ENCODE peak calls at places on chromosome 20, in nine cellular contexts. One of them, this sample, is unnamed.

GRCh38 chr20:44615169-44615791 is 32.9 kb downstream of the PKIG start:
- DNase-seq in brain microvascular endothelial cell: no peak
- DNase-seq in Peyer's patch: no peak
- DNase-seq in iPS DF 6.9: no peak
- DNase-seq in pancreas: no peak
- DNase-seq in heart left ventricle: peak
- DNase-seq in ovary: peak
- DNase-seq in choroid plexus epithelial cell: no peak
- DNase-seq in spleen: peak
- DNase-seq in this sample: no peak

GRCh38 chr20:8303651-8304050 is 171.6 kb downstream of the PLCB1 start:
- DNase-seq in ovary: no peak
- DNase-seq in pancreas: no peak
- DNase-seq in iPS DF 6.9: no peak
- DNase-seq in brain microvascular endothelial cell: no peak
- DNase-seq in heart left ventricle: no peak
- DNase-seq in Peyer's patch: no peak
- DNase-seq in choroid plexus epithelial cell: no peak
- DNase-seq in spleen: no peak
- DNase-seq in this sample: no peak

GRCh38 chr20:41030536-41031242 is 2.1 kb downstream of the TOP1 start:
- DNase-seq in pancreas: no peak
- DNase-seq in ovary: no peak
- DNase-seq in brain microvascular endothelial cell: no peak
- DNase-seq in heart left ventricle: no peak
- DNase-seq in iPS DF 6.9: no peak
- DNase-seq in spleen: no peak
- DNase-seq in choroid plexus epithelial cell: peak
- DNase-seq in Peyer's patch: no peak
- DNase-seq in this sample: no peak

GRCh38 chr20:9808166-9808565 is 30.7 kb downstream of the PAK5 start:
- DNase-seq in spleen: no peak
- DNase-seq in Peyer's patch: no peak
- DNase-seq in iPS DF 6.9: no peak
- DNase-seq in pancreas: no peak
- DNase-seq in choroid plexus epithelial cell: no peak
- DNase-seq in brain microvascular endothelial cell: no peak
- DNase-seq in heart left ventricle: no peak
- DNase-seq in ovary: no peak
- DNase-seq in this sample: no peak

GRCh38 chr20:41462372-41463161 is 95.9 kb upstream of the EMILIN3 start:
- DNase-seq in spleen: no peak
- DNase-seq in pancreas: no peak
- DNase-seq in heart left ventricle: no peak
- DNase-seq in ovary: no peak
- DNase-seq in brain microvascular endothelial cell: no peak
- DNase-seq in Peyer's patch: no peak
- DNase-seq in choroid plexus epithelial cell: no peak
- DNase-seq in iPS DF 6.9: no peak
- DNase-seq in this sample: no peak

GRCh38 chr20:57315083-57315963 is 14.3 kb upstream of the SPO11 start:
- DNase-seq in pancreas: no peak
- DNase-seq in choroid plexus epithelial cell: no peak
- DNase-seq in heart left ventricle: no peak
- DNase-seq in spleen: no peak
- DNase-seq in iPS DF 6.9: no peak
- DNase-seq in Peyer's patch: no peak
- DNase-seq in ovary: no peak
- DNase-seq in brain microvascular endothelial cell: no peak
- DNase-seq in this sample: no peak

GRCh38 chr20:46308258-46309157 is at the start of gene CDH22:
- DNase-seq in Peyer's patch: no peak
- DNase-seq in brain microvascular endothelial cell: no peak
- DNase-seq in pancreas: peak
- DNase-seq in iPS DF 6.9: no peak
- DNase-seq in ovary: peak
- DNase-seq in choroid plexus epithelial cell: peak
- DNase-seq in spleen: no peak
- DNase-seq in heart left ventricle: peak
- DNase-seq in this sample: peak

GRCh38 chr20:54345301-54345724 is 130.1 kb upstream of the DOK5 start:
- DNase-seq in spleen: no peak
- DNase-seq in heart left ventricle: no peak
- DNase-seq in choroid plexus epithelial cell: peak
- DNase-seq in pancreas: no peak
- DNase-seq in ovary: no peak
- DNase-seq in brain microvascular endothelial cell: peak
- DNase-seq in Peyer's patch: no peak
- DNase-seq in iPS DF 6.9: no peak
- DNase-seq in this sample: peak

GRCh38 chr20:47915495-47915894 is 130.2 kb upstream of the SULF2 start:
- DNase-seq in spleen: no peak
- DNase-seq in Peyer's patch: no peak
- DNase-seq in iPS DF 6.9: no peak
- DNase-seq in brain microvascular endothelial cell: no peak
- DNase-seq in ovary: no peak
- DNase-seq in pancreas: no peak
- DNase-seq in choroid plexus epithelial cell: no peak
- DNase-seq in heart left ventricle: no peak
- DNase-seq in this sample: no peak
- H3K4me3 ChIP-seq in spleen: no peak
- H3K4me3 ChIP-seq in Peyer's patch: no peak
- H3K4me3 ChIP-seq in iPS DF 6.9: no peak
- H3K4me3 ChIP-seq in brain microvascular endothelial cell: no peak
- H3K4me3 ChIP-seq in ovary: no peak
- H3K4me3 ChIP-seq in pancreas: no peak
- H3K4me3 ChIP-seq in choroid plexus epithelial cell: no peak
- H3K4me3 ChIP-seq in heart left ventricle: no peak
- H3K4me3 ChIP-seq in this sample: no peak

DNA sequence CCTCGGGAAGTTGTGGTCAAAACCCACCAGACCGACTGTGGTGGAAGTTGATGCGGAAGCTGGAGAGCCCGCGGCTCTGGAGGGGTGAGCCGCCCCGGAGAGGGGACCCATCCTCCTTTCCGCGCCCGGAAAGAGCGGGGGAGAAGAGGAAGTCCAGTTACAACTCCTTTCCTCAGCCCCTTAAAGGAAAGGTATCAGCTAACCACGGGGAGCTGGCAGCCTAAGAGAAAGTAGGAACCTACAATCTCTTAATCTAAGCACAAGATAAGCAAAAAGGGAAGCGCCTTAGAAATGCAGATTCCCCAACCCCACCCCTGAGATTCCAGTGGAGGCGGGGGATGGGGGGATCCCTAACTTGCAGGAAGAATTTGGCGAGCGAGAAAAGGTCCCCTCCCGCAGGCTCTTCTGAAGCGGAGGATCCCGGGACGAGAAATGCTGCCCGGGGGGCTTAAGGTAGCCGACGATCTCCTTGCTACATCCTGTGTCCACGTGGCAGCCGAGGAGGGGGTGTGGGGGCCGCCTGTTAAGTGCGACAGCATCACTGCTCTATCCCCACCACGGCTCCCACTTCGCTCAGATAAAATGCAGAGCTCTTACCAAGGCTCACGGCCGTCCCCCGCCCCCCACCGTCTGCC is 87.6 kb downstream of the ZFP64 start:
- DNase-seq in spleen: no peak
- DNase-seq in ovary: no peak
- DNase-seq in iPS DF 6.9: no peak
- DNase-seq in heart left ventricle: no peak
- DNase-seq in Peyer's patch: no peak
- DNase-seq in pancreas: no peak
- DNase-seq in brain microvascular endothelial cell: peak
- DNase-seq in choroid plexus epithelial cell: peak
- DNase-seq in this sample: peak
- H3K4me3 ChIP-seq in spleen: peak
- H3K4me3 ChIP-seq in ovary: no peak
- H3K4me3 ChIP-seq in iPS DF 6.9: peak
- H3K4me3 ChIP-seq in heart left ventricle: peak
- H3K4me3 ChIP-seq in Peyer's patch: peak
- H3K4me3 ChIP-seq in pancreas: peak
- H3K4me3 ChIP-seq in brain microvascular endothelial cell: peak
- H3K4me3 ChIP-seq in choroid plexus epithelial cell: peak
- H3K4me3 ChIP-seq in this sample: peak

GRCh38 chr20:1467355-1468116 is 887 bp upstream of the NSFL1C start:
- DNase-seq in Peyer's patch: peak
- DNase-seq in brain microvascular endothelial cell: no peak
- DNase-seq in iPS DF 6.9: no peak
- DNase-seq in choroid plexus epithelial cell: no peak
- DNase-seq in spleen: peak
- DNase-seq in ovary: no peak
- DNase-seq in heart left ventricle: peak
- DNase-seq in pancreas: peak
- DNase-seq in this sample: no peak

GRCh38 chr20:1468117-1468624 is 1.5 kb upstream of the NSFL1C start:
- DNase-seq in Peyer's patch: no peak
- DNase-seq in brain microvascular endothelial cell: no peak
- DNase-seq in choroid plexus epithelial cell: no peak
- DNase-seq in pancreas: no peak
- DNase-seq in iPS DF 6.9: no peak
- DNase-seq in heart left ventricle: no peak
- DNase-seq in spleen: no peak
- DNase-seq in ovary: no peak
- DNase-seq in this sample: no peak

GRCh38 chr20:1471242-1471641 is 4.6 kb upstream of the NSFL1C start:
- DNase-seq in iPS DF 6.9: no peak
- DNase-seq in ovary: no peak
- DNase-seq in spleen: no peak
- DNase-seq in heart left ventricle: no peak
- DNase-seq in pancreas: no peak
- DNase-seq in Peyer's patch: no peak
- DNase-seq in choroid plexus epithelial cell: no peak
- DNase-seq in brain microvascular endothelial cell: no peak
- DNase-seq in this sample: no peak

GRCh38 chr20:1469306-1469905 is 2.8 kb upstream of the NSFL1C start:
- DNase-seq in spleen: no peak
- DNase-seq in choroid plexus epithelial cell: no peak
- DNase-seq in ovary: no peak
- DNase-seq in pancreas: peak
- DNase-seq in brain microvascular endothelial cell: no peak
- DNase-seq in heart left ventricle: no peak
- DNase-seq in Peyer's patch: no peak
- DNase-seq in iPS DF 6.9: no peak
- DNase-seq in this sample: no peak

DNA sequence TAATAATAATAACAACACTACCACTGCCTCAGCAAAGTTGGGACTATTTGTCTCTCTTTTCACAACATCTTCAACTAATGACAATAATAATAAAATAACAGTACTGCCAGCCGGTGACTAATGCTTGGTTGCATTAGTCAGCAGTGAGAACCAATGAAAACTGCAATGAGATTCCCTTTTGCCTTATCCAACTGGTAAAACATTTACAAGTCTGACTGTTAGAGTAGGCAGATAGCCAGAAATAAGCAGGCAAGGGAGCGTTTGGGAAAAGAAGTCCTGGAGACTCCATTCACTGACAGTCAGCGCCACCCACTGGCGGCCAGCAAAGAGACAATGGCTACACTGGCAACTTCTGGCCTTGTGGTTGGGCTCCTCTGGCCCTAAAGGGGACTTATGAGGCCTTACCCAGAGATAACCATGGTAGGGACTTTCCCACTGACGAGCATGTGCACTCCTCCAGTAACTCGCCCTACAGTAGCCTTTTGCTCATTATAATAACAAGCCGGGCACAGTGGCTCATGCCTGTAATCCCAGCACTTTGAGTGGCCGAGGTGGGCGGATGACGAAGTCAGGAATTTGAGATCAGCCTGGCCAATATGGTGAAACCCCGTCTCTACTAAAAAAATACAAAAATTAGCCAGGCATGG is 3.4 kb upstream of the NSFL1C start:
- DNase-seq in brain microvascular endothelial cell: peak
- DNase-seq in pancreas: peak
- DNase-seq in choroid plexus epithelial cell: peak
- DNase-seq in spleen: peak
- DNase-seq in heart left ventricle: peak
- DNase-seq in ovary: peak
- DNase-seq in iPS DF 6.9: peak
- DNase-seq in Peyer's patch: peak
- DNase-seq in this sample: peak
- H3K4me3 ChIP-seq in brain microvascular endothelial cell: no peak
- H3K4me3 ChIP-seq in pancreas: no peak
- H3K4me3 ChIP-seq in choroid plexus epithelial cell: peak
- H3K4me3 ChIP-seq in spleen: no peak
- H3K4me3 ChIP-seq in heart left ventricle: no peak
- H3K4me3 ChIP-seq in ovary: no peak
- H3K4me3 ChIP-seq in iPS DF 6.9: no peak
- H3K4me3 ChIP-seq in Peyer's patch: no peak
- H3K4me3 ChIP-seq in this sample: no peak

DNA sequence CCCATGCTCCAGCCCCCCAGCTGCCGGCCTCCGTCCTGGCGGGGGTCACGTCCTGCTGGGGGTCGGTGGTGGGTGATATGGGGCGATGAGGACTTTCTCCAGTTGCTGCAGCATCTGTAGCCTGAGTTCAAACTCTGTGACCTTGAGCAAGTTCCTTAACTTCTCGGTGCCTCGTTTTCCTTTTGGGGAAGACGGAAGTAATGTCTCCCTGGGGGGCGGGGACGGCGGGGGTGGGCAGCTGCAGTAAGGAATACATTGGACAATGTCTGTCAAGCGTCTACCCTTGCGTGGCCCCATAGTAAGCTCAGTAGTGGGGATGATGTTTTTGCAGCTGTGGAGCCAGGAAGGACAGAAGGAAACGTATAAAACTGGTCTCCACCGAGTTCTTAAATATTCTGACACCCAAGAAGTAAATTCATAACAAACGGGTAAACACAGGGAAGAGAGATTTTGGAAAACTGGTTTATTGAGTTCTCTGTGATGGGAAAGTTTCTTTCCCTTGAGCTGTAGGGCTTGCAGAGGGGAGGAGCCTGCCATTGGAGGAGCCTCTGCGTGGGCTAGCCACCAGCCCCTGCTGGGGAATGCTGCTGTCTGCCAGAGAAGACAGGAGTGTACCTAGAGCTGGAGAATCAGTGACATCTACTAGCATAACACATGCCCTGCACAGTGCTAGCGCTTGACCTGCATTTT is 1.0 kb upstream of the ACSS1 start:
- DNase-seq in iPS DF 6.9: no peak
- DNase-seq in Peyer's patch: peak
- DNase-seq in pancreas: no peak
- DNase-seq in choroid plexus epithelial cell: peak
- DNase-seq in spleen: peak
- DNase-seq in brain microvascular endothelial cell: no peak
- DNase-seq in heart left ventricle: peak
- DNase-seq in ovary: no peak
- DNase-seq in this sample: no peak
- H3K4me3 ChIP-seq in iPS DF 6.9: no peak
- H3K4me3 ChIP-seq in Peyer's patch: peak
- H3K4me3 ChIP-seq in pancreas: peak
- H3K4me3 ChIP-seq in choroid plexus epithelial cell: peak
- H3K4me3 ChIP-seq in spleen: peak
- H3K4me3 ChIP-seq in brain microvascular endothelial cell: peak
- H3K4me3 ChIP-seq in heart left ventricle: peak
- H3K4me3 ChIP-seq in ovary: peak
- H3K4me3 ChIP-seq in this sample: no peak

GRCh38 chr20:4869290-4870193 is 131.8 kb downstream of the SLC23A2 start:
- DNase-seq in choroid plexus epithelial cell: peak
- DNase-seq in iPS DF 6.9: no peak
- DNase-seq in pancreas: no peak
- DNase-seq in spleen: no peak
- DNase-seq in brain microvascular endothelial cell: no peak
- DNase-seq in ovary: no peak
- DNase-seq in Peyer's patch: no peak
- DNase-seq in heart left ventricle: no peak
- DNase-seq in this sample: no peak
- H3K4me3 ChIP-seq in choroid plexus epithelial cell: no peak
- H3K4me3 ChIP-seq in iPS DF 6.9: no peak
- H3K4me3 ChIP-seq in pancreas: no peak
- H3K4me3 ChIP-seq in spleen: no peak
- H3K4me3 ChIP-seq in brain microvascular endothelial cell: no peak
- H3K4me3 ChIP-seq in ovary: no peak
- H3K4me3 ChIP-seq in Peyer's patch: no peak
- H3K4me3 ChIP-seq in heart left ventricle: no peak
- H3K4me3 ChIP-seq in this sample: no peak